ENCODE peak calls at places on chromosomes 1 and 21, in four cellular contexts. D is H9, I is H1, L is IMR-90. V is an unnamed sample.

GRCh38 chr1:1220197-1220596 is 6.2 kb upstream of the TNFRSF4 start:
- DNase-seq in D (no peak), I (no peak), L (no peak), V (no peak)

GRCh38 chr1:29410476-29410875 is 174.2 kb downstream of the PTPRU start:
- DNase-seq in D (no peak), I (peak), L (no peak), V (no peak)

GRCh38 chr1:175278236-175278635 is 85.7 kb upstream of the KIAA0040 start:
- DNase-seq in L (no peak), I (no peak), D (no peak), V (no peak)

GRCh38 chr1:91759076-91759475 is 126.9 kb downstream of the TGFBR3 start:
- DNase-seq in I (no peak), D (no peak), L (no peak), V (no peak)

GRCh38 chr1:212699839-212700596 is at the start of gene BATF3:
- DNase-seq in D (no peak), I (peak), L (no peak), V (no peak)

GRCh38 chr1:6734579-6735397 is 33.2 kb upstream of the DNAJC11 start:
- DNase-seq in L (peak), D (no peak), I (no peak), V (no peak)

GRCh38 chr1:92872719-92873118 is 40.9 kb downstream of the RPL5 start:
- DNase-seq in D (no peak), I (no peak), L (no peak), V (no peak)

GRCh38 chr21:41043008-41043407 is 125.0 kb upstream of the BACE2 start:
- DNase-seq in I (no peak), D (no peak), L (no peak), V (peak)

GRCh38 chr1:147598631-147599361 is 57.5 kb downstream of the BCL9 start:
- DNase-seq in L (peak), I (peak), D (no peak), V (no peak)

GRCh38 chr1:205748398-205749093 is 1.4 kb downstream of the NUCKS1 start:
- DNase-seq in I (no peak), L (peak), D (no peak), V (peak)

GRCh38 chr1:170700842-170701305 is 36.9 kb downstream of the PRRX1 start:
- DNase-seq in L (peak), I (no peak), D (no peak), V (no peak)

GRCh38 chr1:153560241-153560640 is 5.4 kb downstream of the S100A2 start:
- DNase-seq in I (no peak), D (no peak), L (no peak), V (no peak)

GRCh38 chr1:44289530-44289929 is 65.5 kb downstream of the ERI3 start:
- DNase-seq in L (no peak), I (no peak), D (no peak), V (no peak)

GRCh38 chr1:6185635-6186382 is 5.7 kb upstream of the CHD5 start:
- DNase-seq in D (peak), I (no peak), L (peak), V (peak)

GRCh38 chr1:234840843-234841242 is 230.9 kb upstream of the IRF2BP2 start:
- DNase-seq in L (no peak), D (no peak), I (no peak), V (no peak)

GRCh38 chr1:20255666-20256065 is 35.0 kb upstream of the VWA5B1 start:
- DNase-seq in L (peak), D (peak), I (no peak), V (peak)

GRCh38 chr1:44389437-44389836 is 15.6 kb upstream of the RNF220 start:
- DNase-seq in I (no peak), L (no peak), D (no peak), V (no peak)

GRCh38 chr1:93744299-93744988 is 62.8 kb upstream of the BCAR3 start:
- DNase-seq in I (no peak), D (no peak), L (no peak), V (no peak)

GRCh38 chr1:42003433-42003832 is 84.7 kb upstream of the HIVEP3 start:
- DNase-seq in I (no peak), D (no peak), L (no peak), V (no peak)

DNA sequence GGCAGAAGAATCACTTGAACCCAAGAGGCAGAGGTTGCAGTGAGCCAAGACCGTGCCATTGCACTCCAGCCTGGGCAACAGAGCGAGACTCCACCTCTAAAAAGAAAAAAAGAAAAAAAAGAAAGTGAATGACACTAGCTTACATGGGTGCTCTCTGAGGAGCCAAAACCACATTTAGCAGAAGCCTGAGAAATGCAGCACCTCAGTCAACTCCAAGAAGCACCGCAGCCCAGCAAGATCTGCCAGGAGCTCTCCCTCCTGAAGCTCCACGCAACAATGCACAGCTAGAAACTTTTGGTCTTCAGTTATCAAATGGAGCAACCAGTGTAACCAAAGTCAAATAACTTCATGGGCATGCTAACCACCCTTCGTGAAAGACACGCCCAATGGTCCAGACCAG is 229.1 kb downstream of the SETD4 start:
- DNase-seq in L (no peak), I (no peak), D (no peak), V (no peak)
- H3K4ac ChIP-seq in L (no peak), I (no peak), D (no peak), V (no peak)

DNA sequence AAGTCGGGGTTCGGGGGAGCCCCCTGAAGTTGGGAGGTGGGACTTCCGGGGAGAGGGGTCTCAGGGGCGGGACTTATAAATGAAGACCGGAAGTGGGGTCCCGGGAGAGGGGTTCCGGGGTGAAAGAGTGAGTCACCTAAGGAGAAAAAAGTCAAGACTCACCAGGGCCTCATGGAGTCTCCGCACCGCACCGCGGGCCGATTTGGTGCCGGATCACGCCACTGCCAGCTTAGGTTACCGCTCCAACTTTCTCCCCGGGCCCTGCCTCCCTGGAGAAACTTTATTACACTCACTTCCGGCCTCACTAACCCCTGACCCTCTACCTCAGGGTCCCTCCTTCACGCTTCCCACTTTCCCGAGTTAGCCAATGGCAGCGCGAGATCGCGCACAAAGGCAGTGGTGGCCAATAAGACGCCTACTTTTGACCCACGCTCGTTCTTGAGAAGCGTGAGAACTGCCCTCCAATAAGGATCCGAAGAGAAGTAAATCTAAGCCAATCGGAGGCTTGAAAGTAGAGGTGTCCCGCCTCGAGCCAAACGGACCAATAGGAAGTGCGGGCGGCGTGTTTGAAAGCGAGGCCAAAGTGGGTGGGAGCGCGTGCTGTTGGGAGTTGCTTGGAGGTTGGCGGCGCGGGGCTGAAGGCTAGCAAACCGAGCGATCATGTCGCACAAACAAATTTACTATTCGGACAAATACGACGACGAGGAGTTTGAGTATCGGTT is at the start of gene CKS1B:
- DNase-seq in L (peak), D (peak), I (peak), V (peak)
- H2BK15ac ChIP-seq in L (peak), D (no peak), I (peak), V (no peak)

GRCh38 chr21:34523019-34523418 is 11.0 kb upstream of the KCNE1 start:
- DNase-seq in I (no peak), D (no peak), L (no peak), V (no peak)

GRCh38 chr21:34520769-34521508 is 8.9 kb upstream of the KCNE1 start:
- DNase-seq in L (no peak), I (no peak), D (no peak), V (no peak)

GRCh38 chr21:34521561-34521960 is 9.6 kb upstream of the KCNE1 start:
- DNase-seq in I (no peak), D (no peak), L (no peak), V (no peak)

GRCh38 chr21:34519694-34520093 is 7.7 kb upstream of the KCNE1 start:
- DNase-seq in L (no peak), I (no peak), D (no peak), V (no peak)

DNA sequence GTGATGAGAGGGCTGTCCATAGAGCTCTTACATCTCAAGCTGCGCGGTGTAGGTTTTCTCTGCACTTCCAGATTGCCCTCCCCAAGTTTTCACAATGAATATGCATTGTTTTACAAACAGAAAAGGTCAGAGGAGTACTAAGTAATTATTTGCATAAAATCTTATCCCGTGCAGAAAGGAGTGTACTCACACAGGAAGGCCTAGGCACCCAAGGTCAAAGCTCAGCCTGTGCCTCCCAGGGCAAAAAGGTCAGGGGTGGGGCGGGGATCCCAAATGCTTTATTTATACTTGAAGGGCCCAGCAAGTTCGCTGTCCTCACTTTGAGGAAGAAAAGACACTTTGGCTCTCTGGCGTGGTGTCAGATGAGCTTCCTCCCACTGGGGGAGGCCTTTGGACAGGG is 10.3 kb upstream of the KCNE1 start:
- DNase-seq in D (no peak), I (no peak), L (no peak), V (no peak)
- H3K27ac ChIP-seq in D (no peak), I (no peak), L (no peak), V (no peak)

GRCh38 chr1:216425577-216425976 is 2.3 kb upstream of the USH2A start:
- DNase-seq in L (peak), D (no peak), I (no peak), V (peak)
- H3K4ac ChIP-seq in L (no peak), D (no peak), I (no peak), V (no peak)

DNA sequence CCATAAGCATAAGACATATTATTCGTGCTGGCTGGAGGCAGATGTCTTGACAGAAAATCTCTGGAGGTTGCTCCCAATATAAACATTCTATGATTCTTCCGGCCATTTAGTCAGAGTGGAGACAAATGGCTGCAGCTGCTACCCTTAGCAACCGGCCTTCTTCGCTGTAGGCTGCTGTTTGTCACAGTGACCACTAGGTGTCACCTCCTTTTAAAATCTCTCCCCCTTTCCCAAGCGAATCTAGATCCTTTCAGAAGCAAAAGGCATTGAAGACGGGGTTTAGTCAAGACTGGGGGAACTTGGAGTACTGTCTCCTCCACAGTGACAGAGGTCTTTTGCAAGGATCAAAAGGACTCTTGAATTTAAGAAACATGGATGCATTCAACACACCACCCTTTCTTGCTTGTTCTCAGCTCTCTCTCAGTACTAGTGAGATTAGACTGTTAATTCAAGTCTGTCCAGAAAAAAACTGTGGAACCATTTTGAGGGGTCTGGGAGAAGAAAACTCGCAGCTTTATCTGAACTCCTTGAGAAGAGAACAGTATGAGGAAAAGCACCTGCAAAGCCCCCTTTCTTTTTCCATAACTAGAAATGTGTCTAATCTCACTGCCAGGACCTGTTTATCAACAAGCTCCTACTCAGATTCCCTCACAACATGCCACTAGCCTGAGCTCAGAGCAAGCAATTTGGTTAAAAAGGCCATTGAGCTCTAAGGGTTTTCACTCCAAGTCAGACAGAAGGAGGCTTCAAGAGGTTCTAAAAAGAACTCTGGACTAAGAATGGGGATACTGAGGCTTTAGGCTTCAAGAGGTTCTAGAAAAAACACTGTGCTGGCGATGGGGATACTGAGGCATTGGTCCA is 408.3 kb upstream of the PLXNA2 start:
- DNase-seq in L (peak), D (peak), I (peak), V (peak)
- H2BK15ac ChIP-seq in L (no peak), D (no peak), I (no peak), V (peak)

GRCh38 chr1:16088351-16088911 is 15.0 kb upstream of the FAM131C start:
- DNase-seq in D (no peak), L (no peak), I (no peak), V (no peak)
- H3K27ac ChIP-seq in D (no peak), L (no peak), I (no peak), V (no peak)

GRCh38 chr1:53063744-53064515 is 1.9 kb downstream of the PODN start:
- DNase-seq in I (peak), L (no peak), D (no peak), V (no peak)

GRCh38 chr1:53061123-53061858 is 722 bp upstream of the PODN start:
- DNase-seq in D (no peak), L (no peak), I (peak), V (no peak)

GRCh38 chr1:53060580-53060979 is 1.4 kb upstream of the PODN start:
- DNase-seq in D (no peak), L (peak), I (no peak), V (no peak)

GRCh38 chr1:53061859-53062714 is at the start of gene PODN:
- DNase-seq in I (peak), L (no peak), D (no peak), V (no peak)

DNA sequence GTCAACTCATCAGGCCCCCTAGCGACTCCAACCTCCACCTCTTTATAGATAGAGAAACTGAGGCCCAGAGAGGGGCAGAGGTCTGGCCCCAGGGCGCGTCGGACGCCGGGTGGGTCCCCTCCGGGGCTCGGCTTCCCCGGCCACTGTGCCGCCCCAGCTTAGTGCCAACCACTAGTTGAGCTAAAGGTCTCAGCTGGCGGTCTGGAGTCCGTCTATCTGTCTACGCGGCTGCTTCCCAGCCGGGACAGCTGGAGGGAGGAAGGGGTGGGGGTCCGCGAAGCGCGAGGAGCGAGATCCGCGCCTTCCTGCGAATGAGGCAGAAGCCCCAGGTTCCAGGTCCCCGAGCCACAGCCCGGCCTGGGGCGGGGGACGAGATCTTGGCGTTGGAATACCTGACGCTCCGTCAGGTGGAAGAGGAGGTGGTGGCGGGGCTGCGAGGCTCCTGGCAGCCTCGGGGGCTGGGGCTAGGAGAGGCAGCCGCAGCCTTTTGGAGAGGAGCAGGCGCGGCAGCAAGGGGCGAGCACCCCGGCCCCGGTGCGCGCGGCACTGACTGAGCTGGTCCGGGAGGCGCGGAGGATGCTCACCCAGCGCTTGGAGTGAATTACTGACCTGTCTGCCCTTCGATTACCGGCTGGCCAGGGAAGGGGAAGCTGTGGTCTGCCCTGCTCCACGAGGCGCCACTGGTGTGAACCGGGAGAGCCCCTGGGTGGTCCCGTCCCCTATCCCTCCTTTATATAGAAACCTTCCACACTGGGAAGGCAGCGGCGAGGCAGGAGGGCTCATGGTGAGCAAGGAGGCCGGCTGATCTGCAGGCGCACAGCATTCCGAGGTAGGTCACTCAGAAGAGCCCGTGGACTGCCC is 948 bp downstream of the PODN start:
- DNase-seq in L (no peak), I (peak), D (peak), V (no peak)
- H3K4ac ChIP-seq in L (peak), I (no peak), D (no peak), V (no peak)

GRCh38 chr1:53540604-53541262 is 81.5 kb downstream of the DMRTB1 start:
- DNase-seq in D (no peak), L (no peak), I (no peak), V (no peak)

GRCh38 chr1:53539226-53539625 is 80.0 kb downstream of the DMRTB1 start:
- DNase-seq in L (no peak), D (no peak), I (no peak), V (no peak)

GRCh38 chr1:53541263-53541625 is 82.0 kb downstream of the DMRTB1 start:
- DNase-seq in D (no peak), I (no peak), L (no peak), V (no peak)

GRCh38 chr1:53541761-53542550 is 82.8 kb downstream of the DMRTB1 start:
- DNase-seq in D (peak), I (no peak), L (peak), V (peak)

GRCh38 chr1:53539711-53540603 is 80.8 kb downstream of the DMRTB1 start:
- DNase-seq in D (no peak), I (no peak), L (no peak), V (no peak)
- H2BK15ac ChIP-seq in D (no peak), I (peak), L (peak), V (no peak)

GRCh38 chr1:180614746-180615145 is 17.1 kb upstream of the XPR1 start:
- DNase-seq in I (no peak), D (no peak), L (peak), V (no peak)
- H3K27ac ChIP-seq in I (no peak), D (no peak), L (no peak), V (no peak)

DNA sequence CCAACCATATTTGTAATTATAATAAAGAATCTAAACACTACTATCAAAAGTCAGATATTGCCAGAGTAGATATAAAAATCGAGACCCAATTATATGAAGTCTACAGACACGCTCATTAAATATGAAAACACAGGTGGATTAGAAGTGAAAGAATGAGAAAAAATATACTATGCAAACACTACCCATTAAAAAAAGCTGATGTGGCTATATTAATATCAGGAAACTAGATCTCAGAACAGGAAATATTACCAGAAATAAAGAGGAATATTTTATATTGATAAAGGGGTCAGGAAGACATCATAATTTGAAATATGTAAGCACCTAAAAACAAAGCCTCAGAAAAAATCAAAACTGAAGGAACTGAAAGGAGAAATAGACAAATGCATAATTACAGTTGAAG is 88.3 kb downstream of the URB2 start:
- DNase-seq in I (no peak), D (no peak), L (no peak), V (no peak)
- H3K4ac ChIP-seq in I (no peak), D (no peak), L (no peak), V (no peak)